ENCODE peak calls at places on chromosome 7, in ten cellular contexts. One of them, this sample, is unnamed.

GRCh38 chr7:56218510-56218909 is 102.3 kb upstream of the NUPR2 start:
- DNase-seq in brain microvascular endothelial cell: no peak
- DNase-seq in left ventricle myocardium inferior: no peak
- DNase-seq in testis: no peak
- DNase-seq in tibial artery: no peak
- DNase-seq in CD8-positive, alpha-beta memory T cell: no peak
- DNase-seq in cardiac muscle cell: no peak
- DNase-seq in effector memory CD4-positive, alpha-beta T cell: no peak
- DNase-seq in right cardiac atrium: no peak
- DNase-seq in aorta: no peak
- DNase-seq in this sample: no peak

GRCh38 chr7:40133561-40134427 is 628 bp downstream of the MPLKIP start:
- DNase-seq in brain microvascular endothelial cell: peak
- DNase-seq in left ventricle myocardium inferior: no peak
- DNase-seq in testis: peak
- DNase-seq in tibial artery: no peak
- DNase-seq in CD8-positive, alpha-beta memory T cell: no peak
- DNase-seq in cardiac muscle cell: no peak
- DNase-seq in effector memory CD4-positive, alpha-beta T cell: no peak
- DNase-seq in right cardiac atrium: no peak
- DNase-seq in aorta: no peak
- DNase-seq in this sample: no peak

GRCh38 chr7:82263880-82264751 is 179.5 kb downstream of the CACNA2D1 start:
- DNase-seq in brain microvascular endothelial cell: no peak
- DNase-seq in left ventricle myocardium inferior: no peak
- DNase-seq in testis: no peak
- DNase-seq in tibial artery: no peak
- DNase-seq in CD8-positive, alpha-beta memory T cell: no peak
- DNase-seq in cardiac muscle cell: no peak
- DNase-seq in effector memory CD4-positive, alpha-beta T cell: no peak
- DNase-seq in right cardiac atrium: no peak
- DNase-seq in aorta: no peak
- DNase-seq in this sample: no peak

GRCh38 chr7:123351027-123351426 is 151.3 kb upstream of the SLC13A1 start:
- DNase-seq in brain microvascular endothelial cell: no peak
- DNase-seq in left ventricle myocardium inferior: no peak
- DNase-seq in testis: no peak
- DNase-seq in tibial artery: no peak
- DNase-seq in CD8-positive, alpha-beta memory T cell: no peak
- DNase-seq in cardiac muscle cell: no peak
- DNase-seq in effector memory CD4-positive, alpha-beta T cell: no peak
- DNase-seq in right cardiac atrium: no peak
- DNase-seq in aorta: no peak
- DNase-seq in this sample: no peak

GRCh38 chr7:152568972-152569371 is 107.0 kb downstream of the XRCC2 start:
- DNase-seq in brain microvascular endothelial cell: no peak
- DNase-seq in left ventricle myocardium inferior: no peak
- DNase-seq in testis: no peak
- DNase-seq in tibial artery: peak
- DNase-seq in CD8-positive, alpha-beta memory T cell: no peak
- DNase-seq in cardiac muscle cell: no peak
- DNase-seq in effector memory CD4-positive, alpha-beta T cell: no peak
- DNase-seq in right cardiac atrium: no peak
- DNase-seq in aorta: no peak
- DNase-seq in this sample: no peak

GRCh38 chr7:46107610-46108217 is 186.6 kb upstream of the IGFBP3 start:
- DNase-seq in brain microvascular endothelial cell: no peak
- DNase-seq in left ventricle myocardium inferior: no peak
- DNase-seq in testis: no peak
- DNase-seq in tibial artery: no peak
- DNase-seq in CD8-positive, alpha-beta memory T cell: no peak
- DNase-seq in cardiac muscle cell: no peak
- DNase-seq in effector memory CD4-positive, alpha-beta T cell: no peak
- DNase-seq in right cardiac atrium: peak
- DNase-seq in aorta: no peak
- DNase-seq in this sample: no peak

GRCh38 chr7:44383566-44383965 is 58.2 kb upstream of the CAMK2B start:
- DNase-seq in brain microvascular endothelial cell: peak
- DNase-seq in left ventricle myocardium inferior: no peak
- DNase-seq in testis: peak
- DNase-seq in tibial artery: peak
- DNase-seq in CD8-positive, alpha-beta memory T cell: no peak
- DNase-seq in cardiac muscle cell: no peak
- DNase-seq in effector memory CD4-positive, alpha-beta T cell: no peak
- DNase-seq in right cardiac atrium: peak
- DNase-seq in aorta: peak
- DNase-seq in this sample: no peak

GRCh38 chr7:94297397-94297838 is 97.3 kb upstream of the COL1A2 start:
- DNase-seq in brain microvascular endothelial cell: peak
- DNase-seq in left ventricle myocardium inferior: peak
- DNase-seq in testis: peak
- DNase-seq in tibial artery: peak
- DNase-seq in CD8-positive, alpha-beta memory T cell: no peak
- DNase-seq in cardiac muscle cell: no peak
- DNase-seq in effector memory CD4-positive, alpha-beta T cell: no peak
- DNase-seq in right cardiac atrium: peak
- DNase-seq in aorta: peak
- DNase-seq in this sample: no peak

GRCh38 chr7:150388709-150389531 is 9.8 kb downstream of the ZNF775 start:
- DNase-seq in brain microvascular endothelial cell: no peak
- DNase-seq in left ventricle myocardium inferior: peak
- DNase-seq in testis: peak
- DNase-seq in tibial artery: peak
- DNase-seq in CD8-positive, alpha-beta memory T cell: no peak
- DNase-seq in cardiac muscle cell: peak
- DNase-seq in effector memory CD4-positive, alpha-beta T cell: no peak
- DNase-seq in right cardiac atrium: peak
- DNase-seq in aorta: peak
- DNase-seq in this sample: no peak

GRCh38 chr7:45217358-45217757 is 59.8 kb downstream of the RAMP3 start:
- DNase-seq in brain microvascular endothelial cell: no peak
- DNase-seq in left ventricle myocardium inferior: no peak
- DNase-seq in testis: no peak
- DNase-seq in tibial artery: no peak
- DNase-seq in CD8-positive, alpha-beta memory T cell: no peak
- DNase-seq in cardiac muscle cell: peak
- DNase-seq in effector memory CD4-positive, alpha-beta T cell: no peak
- DNase-seq in right cardiac atrium: no peak
- DNase-seq in aorta: no peak
- DNase-seq in this sample: no peak

GRCh38 chr7:151307536-151307935 is 34.1 kb upstream of the NUB1 start:
- DNase-seq in brain microvascular endothelial cell: no peak
- DNase-seq in left ventricle myocardium inferior: no peak
- DNase-seq in testis: no peak
- DNase-seq in tibial artery: no peak
- DNase-seq in CD8-positive, alpha-beta memory T cell: no peak
- DNase-seq in cardiac muscle cell: no peak
- DNase-seq in effector memory CD4-positive, alpha-beta T cell: no peak
- DNase-seq in right cardiac atrium: no peak
- DNase-seq in aorta: no peak
- DNase-seq in this sample: no peak

GRCh38 chr7:25319707-25320106 is 91.4 kb upstream of the NPVF start:
- DNase-seq in brain microvascular endothelial cell: no peak
- DNase-seq in left ventricle myocardium inferior: no peak
- DNase-seq in testis: no peak
- DNase-seq in tibial artery: no peak
- DNase-seq in CD8-positive, alpha-beta memory T cell: no peak
- DNase-seq in cardiac muscle cell: no peak
- DNase-seq in effector memory CD4-positive, alpha-beta T cell: no peak
- DNase-seq in right cardiac atrium: no peak
- DNase-seq in aorta: no peak
- DNase-seq in this sample: no peak

GRCh38 chr7:105664816-105665525 is 83.7 kb upstream of the EFCAB10 start:
- DNase-seq in brain microvascular endothelial cell: peak
- DNase-seq in left ventricle myocardium inferior: no peak
- DNase-seq in testis: no peak
- DNase-seq in tibial artery: no peak
- DNase-seq in CD8-positive, alpha-beta memory T cell: no peak
- DNase-seq in cardiac muscle cell: no peak
- DNase-seq in effector memory CD4-positive, alpha-beta T cell: no peak
- DNase-seq in right cardiac atrium: no peak
- DNase-seq in aorta: no peak
- DNase-seq in this sample: no peak

GRCh38 chr7:141698247-141699015 is 3.5 kb downstream of the DENND11 start:
- DNase-seq in brain microvascular endothelial cell: no peak
- DNase-seq in left ventricle myocardium inferior: no peak
- DNase-seq in testis: no peak
- DNase-seq in tibial artery: no peak
- DNase-seq in CD8-positive, alpha-beta memory T cell: no peak
- DNase-seq in cardiac muscle cell: no peak
- DNase-seq in effector memory CD4-positive, alpha-beta T cell: no peak
- DNase-seq in right cardiac atrium: peak
- DNase-seq in aorta: no peak
- DNase-seq in this sample: no peak

GRCh38 chr7:134865001-134865845 is 85.8 kb downstream of the CALD1 start:
- DNase-seq in brain microvascular endothelial cell: peak
- DNase-seq in left ventricle myocardium inferior: no peak
- DNase-seq in testis: no peak
- DNase-seq in tibial artery: no peak
- DNase-seq in CD8-positive, alpha-beta memory T cell: peak
- DNase-seq in cardiac muscle cell: no peak
- DNase-seq in effector memory CD4-positive, alpha-beta T cell: no peak
- DNase-seq in right cardiac atrium: no peak
- DNase-seq in aorta: no peak
- DNase-seq in this sample: no peak

GRCh38 chr7:134870156-134870555 is 90.7 kb downstream of the CALD1 start:
- DNase-seq in brain microvascular endothelial cell: no peak
- DNase-seq in left ventricle myocardium inferior: no peak
- DNase-seq in testis: no peak
- DNase-seq in tibial artery: no peak
- DNase-seq in CD8-positive, alpha-beta memory T cell: no peak
- DNase-seq in cardiac muscle cell: no peak
- DNase-seq in effector memory CD4-positive, alpha-beta T cell: no peak
- DNase-seq in right cardiac atrium: no peak
- DNase-seq in aorta: no peak
- DNase-seq in this sample: no peak

GRCh38 chr7:134870781-134871180 is 91.3 kb downstream of the CALD1 start:
- DNase-seq in brain microvascular endothelial cell: no peak
- DNase-seq in left ventricle myocardium inferior: no peak
- DNase-seq in testis: no peak
- DNase-seq in tibial artery: no peak
- DNase-seq in CD8-positive, alpha-beta memory T cell: no peak
- DNase-seq in cardiac muscle cell: no peak
- DNase-seq in effector memory CD4-positive, alpha-beta T cell: no peak
- DNase-seq in right cardiac atrium: no peak
- DNase-seq in aorta: no peak
- DNase-seq in this sample: no peak

GRCh38 chr7:134866581-134866980 is 87.1 kb downstream of the CALD1 start:
- DNase-seq in brain microvascular endothelial cell: no peak
- DNase-seq in left ventricle myocardium inferior: no peak
- DNase-seq in testis: no peak
- DNase-seq in tibial artery: no peak
- DNase-seq in CD8-positive, alpha-beta memory T cell: no peak
- DNase-seq in cardiac muscle cell: no peak
- DNase-seq in effector memory CD4-positive, alpha-beta T cell: no peak
- DNase-seq in right cardiac atrium: no peak
- DNase-seq in aorta: no peak
- DNase-seq in this sample: no peak
- H3K27ac ChIP-seq in brain microvascular endothelial cell: peak
- H3K27ac ChIP-seq in left ventricle myocardium inferior: peak
- H3K27ac ChIP-seq in testis: no peak
- H3K27ac ChIP-seq in tibial artery: peak
- H3K27ac ChIP-seq in CD8-positive, alpha-beta memory T cell: no peak
- H3K27ac ChIP-seq in cardiac muscle cell: peak
- H3K27ac ChIP-seq in effector memory CD4-positive, alpha-beta T cell: no peak
- H3K27ac ChIP-seq in right cardiac atrium: peak
- H3K27ac ChIP-seq in aorta: no peak
- H3K27ac ChIP-seq in this sample: no peak

GRCh38 chr7:65429642-65430343 is 56.1 kb downstream of the ZNF92 start:
- DNase-seq in brain microvascular endothelial cell: no peak
- DNase-seq in left ventricle myocardium inferior: no peak
- DNase-seq in testis: no peak
- DNase-seq in tibial artery: no peak
- DNase-seq in CD8-positive, alpha-beta memory T cell: no peak
- DNase-seq in cardiac muscle cell: no peak
- DNase-seq in effector memory CD4-positive, alpha-beta T cell: no peak
- DNase-seq in right cardiac atrium: no peak
- DNase-seq in aorta: no peak
- DNase-seq in this sample: no peak
- H3K4me3 ChIP-seq in brain microvascular endothelial cell: no peak
- H3K4me3 ChIP-seq in left ventricle myocardium inferior: no peak
- H3K4me3 ChIP-seq in testis: no peak
- H3K4me3 ChIP-seq in tibial artery: no peak
- H3K4me3 ChIP-seq in CD8-positive, alpha-beta memory T cell: no peak
- H3K4me3 ChIP-seq in cardiac muscle cell: no peak
- H3K4me3 ChIP-seq in effector memory CD4-positive, alpha-beta T cell: no peak
- H3K4me3 ChIP-seq in right cardiac atrium: no peak
- H3K4me3 ChIP-seq in aorta: no peak
- H3K4me3 ChIP-seq in this sample: no peak

DNA sequence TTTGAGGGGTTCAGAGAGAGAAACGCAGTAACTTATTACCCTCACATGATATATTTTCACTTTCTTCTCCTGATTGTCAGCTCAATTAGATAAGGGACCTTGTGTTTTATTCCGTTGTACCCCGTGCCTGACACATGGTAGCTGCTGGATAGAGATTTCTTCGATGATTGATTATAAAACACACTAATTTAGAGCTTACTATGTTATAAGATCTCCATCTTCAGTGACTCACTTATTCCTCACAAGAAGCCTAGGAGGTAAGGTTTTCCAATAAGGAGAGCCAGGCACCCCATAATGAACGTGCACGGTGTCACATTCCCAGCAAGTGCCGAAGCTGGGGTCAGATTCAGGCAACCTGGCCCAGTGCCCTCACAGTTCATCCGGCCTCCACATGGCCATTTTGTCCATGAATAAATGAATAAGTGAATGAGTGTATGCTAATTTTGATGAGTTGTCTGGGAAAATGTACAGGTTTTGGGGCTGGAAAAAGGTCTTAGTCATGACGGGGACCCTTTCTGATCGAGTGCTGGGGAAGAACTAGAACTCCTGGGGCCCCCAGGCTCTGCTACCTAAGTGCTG is 138.1 kb upstream of the CDCA7L start:
- DNase-seq in brain microvascular endothelial cell: no peak
- DNase-seq in left ventricle myocardium inferior: no peak
- DNase-seq in testis: no peak
- DNase-seq in tibial artery: no peak
- DNase-seq in CD8-positive, alpha-beta memory T cell: no peak
- DNase-seq in cardiac muscle cell: no peak
- DNase-seq in effector memory CD4-positive, alpha-beta T cell: no peak
- DNase-seq in right cardiac atrium: no peak
- DNase-seq in aorta: no peak
- DNase-seq in this sample: no peak
- H3K27ac ChIP-seq in brain microvascular endothelial cell: peak
- H3K27ac ChIP-seq in left ventricle myocardium inferior: peak
- H3K27ac ChIP-seq in testis: peak
- H3K27ac ChIP-seq in tibial artery: peak
- H3K27ac ChIP-seq in CD8-positive, alpha-beta memory T cell: no peak
- H3K27ac ChIP-seq in cardiac muscle cell: no peak
- H3K27ac ChIP-seq in effector memory CD4-positive, alpha-beta T cell: no peak
- H3K27ac ChIP-seq in right cardiac atrium: peak
- H3K27ac ChIP-seq in aorta: no peak
- H3K27ac ChIP-seq in this sample: no peak

DNA sequence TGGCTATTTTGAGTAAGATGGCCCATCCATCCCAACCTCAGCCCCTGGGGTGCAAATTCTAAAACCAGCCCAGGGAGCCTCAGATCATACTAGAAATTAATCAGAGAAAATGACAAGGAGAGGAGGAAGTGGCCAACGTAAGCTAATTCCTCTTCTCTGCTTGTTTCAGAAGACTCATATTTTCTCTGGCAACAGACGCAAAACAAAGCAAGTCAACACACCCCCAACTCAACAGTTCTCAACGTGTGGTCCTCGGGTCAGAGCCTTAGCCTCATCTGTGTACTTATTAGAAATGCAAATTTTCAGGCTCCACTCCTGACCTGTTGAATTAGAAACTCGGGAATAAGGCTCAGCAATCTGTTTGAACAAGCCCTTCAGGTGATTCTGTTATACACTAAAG is 413.9 kb upstream of the AUTS2 start:
- DNase-seq in brain microvascular endothelial cell: no peak
- DNase-seq in left ventricle myocardium inferior: no peak
- DNase-seq in testis: no peak
- DNase-seq in tibial artery: no peak
- DNase-seq in CD8-positive, alpha-beta memory T cell: no peak
- DNase-seq in cardiac muscle cell: no peak
- DNase-seq in effector memory CD4-positive, alpha-beta T cell: no peak
- DNase-seq in right cardiac atrium: no peak
- DNase-seq in aorta: no peak
- DNase-seq in this sample: no peak
- H3K4me3 ChIP-seq in brain microvascular endothelial cell: no peak
- H3K4me3 ChIP-seq in left ventricle myocardium inferior: no peak
- H3K4me3 ChIP-seq in testis: no peak
- H3K4me3 ChIP-seq in tibial artery: no peak
- H3K4me3 ChIP-seq in CD8-positive, alpha-beta memory T cell: no peak
- H3K4me3 ChIP-seq in cardiac muscle cell: no peak
- H3K4me3 ChIP-seq in effector memory CD4-positive, alpha-beta T cell: no peak
- H3K4me3 ChIP-seq in right cardiac atrium: no peak
- H3K4me3 ChIP-seq in aorta: no peak
- H3K4me3 ChIP-seq in this sample: no peak

This sample was measured in iPS DF 6.9.